ENCODE peak calls at places on chromosomes 2 and 18, in ten cellular contexts. J, I, V, P, Q, C, L, W, B and M are unnamed samples.

GRCh38 chr2:127087780-127088495 is 19.0 kb downstream of the BIN1 start:
- DNase-seq in V (no peak), P (no peak), B (no peak), I (no peak), J (no peak), L (no peak), W (no peak), C (no peak), Q (no peak), M (no peak)

GRCh38 chr2:73614997-73615396 is 27.2 kb downstream of the NAT8 start:
- DNase-seq in I (no peak), B (no peak), V (no peak), L (no peak), C (no peak), P (no peak), J (no peak), Q (no peak), W (no peak), M (no peak)

GRCh38 chr2:11768940-11769339 is 22.5 kb downstream of the LPIN1 start:
- DNase-seq in I (no peak), P (no peak), Q (no peak), W (no peak), J (no peak), C (no peak), B (no peak), V (no peak), L (no peak), M (no peak)

GRCh38 chr18:33577688-33578370 is at the start of gene ASXL3:
- DNase-seq in V (peak; percentile 73), J (peak; percentile 38), L (peak; percentile 65), Q (peak; percentile 57), I (no peak), P (no peak), W (no peak), C (no peak), B (no peak), M (no peak)

GRCh38 chr2:163182764-163183354 is 344.3 kb upstream of the KCNH7 start:
- DNase-seq in J (peak; percentile 22), C (peak; percentile 3), W (no peak), P (no peak), I (no peak), B (no peak), L (peak; percentile 13), V (no peak), Q (no peak), M (no peak)

GRCh38 chr2:26914286-26914962 is 56.0 kb upstream of the MAPRE3 start:
- DNase-seq in C (no peak), L (no peak), I (no peak), W (no peak), B (no peak), Q (no peak), P (no peak), V (no peak), J (no peak), M (no peak)

GRCh38 chr2:207869784-207870778 is 100.4 kb upstream of the FZD5 start:
- DNase-seq in C (peak; percentile 27), L (no peak), Q (no peak), W (no peak), I (no peak), P (no peak), J (no peak), B (no peak), V (no peak), M (no peak)

GRCh38 chr2:148819019-148819418 is 56.0 kb upstream of the KIF5C start:
- DNase-seq in I (no peak), J (no peak), C (no peak), Q (no peak), W (no peak), V (no peak), B (no peak), L (no peak), P (no peak), M (no peak)

GRCh38 chr18:24170389-24170788 is 31.5 kb downstream of the CABYR start:
- DNase-seq in C (no peak), Q (no peak), W (no peak), V (no peak), P (no peak), L (no peak), B (no peak), I (no peak), J (no peak), M (no peak)

GRCh38 chr18:69205925-69206324 is 194.8 kb upstream of the DOK6 start:
- DNase-seq in P (no peak), B (no peak), C (no peak), W (no peak), V (no peak), L (no peak), J (no peak), I (no peak), Q (no peak), M (no peak)

GRCh38 chr18:10094608-10095137 is 180.9 kb downstream of the VAPA start:
- DNase-seq in Q (no peak), V (no peak), B (no peak), C (no peak), P (no peak), J (no peak), W (no peak), L (no peak), I (no peak), M (no peak)

GRCh38 chr2:172285010-172285621 is 142.3 kb upstream of the ITGA6 start:
- DNase-seq in W (no peak), L (no peak), Q (no peak), P (no peak), B (no peak), I (no peak), V (no peak), J (no peak), C (no peak), M (no peak)

GRCh38 chr2:240498958-240499260 is 58.9 kb downstream of the ANKMY1 start:
- DNase-seq in J (no peak), L (no peak), C (no peak), P (no peak), V (peak; percentile 19), B (no peak), W (no peak), I (no peak), Q (no peak), M (no peak)

GRCh38 chr18:22667616-22668422 is 250.1 kb upstream of the CTAGE1 start:
- DNase-seq in V (no peak), J (peak; percentile 25), W (no peak), Q (no peak), L (peak; percentile 38), C (peak; percentile 5), B (no peak), P (no peak), I (no peak), M (no peak)

GRCh38 chr2:36459725-36460137 is 104.2 kb downstream of the CRIM1 start:
- DNase-seq in B (no peak), J (no peak), L (no peak), I (no peak), P (no peak), C (peak; percentile 60), Q (no peak), W (no peak), V (no peak), M (no peak)

GRCh38 chr2:101328474-101329007 is 20.0 kb upstream of the RNF149 start:
- DNase-seq in Q (no peak), W (no peak), C (no peak), J (no peak), L (no peak), B (peak; percentile 53), I (no peak), V (no peak), P (no peak), M (no peak)

GRCh38 chr2:95333888-95334338 is 36.8 kb downstream of the KCNIP3 start:
- DNase-seq in W (no peak), L (no peak), I (no peak), P (no peak), B (no peak), V (peak; percentile 20), J (no peak), Q (no peak), C (no peak), M (no peak)

GRCh38 chr2:112691761-112692370 is 29.0 kb upstream of the NT5DC4 start:
- DNase-seq in L (no peak), C (no peak), P (no peak), J (no peak), I (no peak), Q (no peak), B (no peak), V (no peak), W (no peak), M (no peak)

GRCh38 chr2:238488347-238488826 is 61.7 kb downstream of the ASB1 start:
- DNase-seq in L (no peak), J (no peak), P (no peak), W (no peak), C (no peak), V (peak; percentile 30), Q (no peak), I (no peak), B (no peak), M (no peak)

GRCh38 chr2:241680827-241681599 is 5.6 kb downstream of the DTYMK start:
- DNase-seq in I (no peak), Q (no peak), J (no peak), V (no peak), W (no peak), B (no peak), L (no peak), P (no peak), C (no peak), M (no peak)

GRCh38 chr2:239202836-239203235 is 198.0 kb downstream of the HDAC4 start:
- DNase-seq in J (no peak), C (no peak), W (no peak), B (no peak), L (no peak), Q (no peak), P (no peak), I (no peak), V (no peak), M (no peak)

GRCh38 chr2:11777066-11777782 is 30.8 kb downstream of the LPIN1 start:
- DNase-seq in V (no peak), B (no peak), W (no peak), J (no peak), P (no peak), I (no peak), L (no peak), C (no peak), Q (no peak), M (no peak)

GRCh38 chr2:88690591-88691338 is 708 bp upstream of the RPIA start:
- DNase-seq in Q (no peak), C (peak; percentile 49), W (peak; percentile 45), P (peak; percentile 33), J (peak; percentile 31), B (peak; percentile 34), I (peak; percentile 16), L (peak; percentile 24), V (no peak), M (peak; percentile 22)

GRCh38 chr18:36296591-36297418 is 708 bp upstream of the FHOD3 start:
- DNase-seq in I (no peak), P (no peak), V (peak; percentile 72), L (peak; percentile 49), C (peak; percentile 46), Q (peak; percentile 77), W (peak; percentile 3), J (peak; percentile 44), B (no peak), M (no peak)

GRCh38 chr2:74959106-74959751 is 786 bp downstream of the POLE4 start:
- DNase-seq in I (no peak), C (no peak), L (no peak), W (no peak), B (peak; percentile 11), V (no peak), Q (no peak), P (no peak), J (no peak), M (no peak)

GRCh38 chr18:57542801-57543427 is 43.6 kb downstream of the FECH start:
- DNase-seq in Q (no peak), V (no peak), I (no peak), P (no peak), J (no peak), B (no peak), C (no peak), L (no peak), W (no peak), M (no peak)

GRCh38 chr2:240932001-240932723 is 26.0 kb downstream of the CROCC2 start:
- DNase-seq in L (no peak), W (no peak), I (no peak), C (no peak), P (no peak), B (no peak), J (no peak), V (peak; percentile 46), Q (no peak), M (no peak)

GRCh38 chr2:207970825-207971142 is 54.5 kb downstream of the PLEKHM3 start:
- DNase-seq in P (no peak), I (no peak), B (no peak), L (no peak), Q (no peak), V (no peak), C (no peak), J (no peak), W (no peak), M (no peak)